ENCODE peak calls at places on chromosomes 4 and X, in ten cellular contexts. V, B, G, C, L, Q, Z, N, E and U are unnamed samples.

GRCh38 chrX:13906103-13906502 is 89.2 kb upstream of the GPM6B start:
- DNase-seq in V (no peak), B (no peak), G (no peak), C (no peak), L (no peak), Q (no peak), Z (no peak), N (no peak), E (no peak), U (no peak)

GRCh38 chr4:31148990-31149389 is 428.8 kb downstream of the PCDH7 start:
- DNase-seq in V (no peak), B (no peak), G (no peak), C (no peak), L (no peak), Q (no peak), Z (no peak), N (no peak), E (no peak), U (no peak)

GRCh38 chrX:32118832-32119231 is 1047.0 kb upstream of the FTHL17 start:
- DNase-seq in V (no peak), B (no peak), G (no peak), C (no peak), L (no peak), Q (no peak), Z (no peak), N (no peak), E (no peak), U (no peak)

GRCh38 chrX:16278927-16279326 is 111.6 kb downstream of the MAGEB17 start:
- DNase-seq in V (no peak), B (no peak), G (no peak), C (no peak), L (no peak), Q (no peak), Z (peak; percentile 7), N (no peak), E (no peak), U (no peak)

GRCh38 chrX:155333701-155334100 is 713 bp downstream of the CLIC2 start:
- DNase-seq in V (no peak), B (no peak), G (no peak), C (no peak), L (no peak), Q (no peak), Z (no peak), N (no peak), E (no peak), U (no peak)

GRCh38 chrX:130253916-130254315 is 14.8 kb downstream of the ZNF280C start:
- DNase-seq in V (no peak), B (no peak), G (no peak), C (no peak), L (no peak), Q (no peak), Z (peak; percentile 55), N (no peak), E (no peak), U (no peak)

GRCh38 chrX:115177941-115178340 is 11.3 kb upstream of the RBMXL3 start:
- DNase-seq in V (no peak), B (no peak), G (no peak), C (no peak), L (no peak), Q (no peak), Z (no peak), N (no peak), E (peak; percentile 6), U (no peak)

GRCh38 chr4:90977726-90978125 is 850.5 kb downstream of the CCSER1 start:
- DNase-seq in V (no peak), B (no peak), G (no peak), C (no peak), L (no peak), Q (no peak), Z (no peak), N (no peak), E (no peak), U (no peak)

GRCh38 chr4:113907559-113907958 is 71.9 kb downstream of the ARSJ start:
- DNase-seq in V (no peak), B (no peak), G (no peak), C (no peak), L (no peak), Q (no peak), Z (no peak), N (no peak), E (no peak), U (no peak)

GRCh38 chr4:100907465-100908454 is 389.9 kb upstream of the EMCN start:
- DNase-seq in V (no peak), B (no peak), G (no peak), C (no peak), L (no peak), Q (no peak), Z (no peak), N (no peak), E (peak; percentile 2), U (no peak)

GRCh38 chr4:44256414-44256813 is 192.2 kb downstream of the KCTD8 start:
- DNase-seq in V (no peak), B (no peak), G (no peak), C (no peak), L (no peak), Q (no peak), Z (no peak), N (peak; percentile 15), E (no peak), U (peak; percentile 12)

GRCh38 chr4:84378983-84379382 is 120.1 kb downstream of the NKX6-1 start:
- DNase-seq in V (no peak), B (no peak), G (no peak), C (no peak), L (no peak), Q (no peak), Z (no peak), N (no peak), E (no peak), U (peak; percentile 11)

GRCh38 chrX:9682456-9682855 is 83.2 kb downstream of the GPR143 start:
- DNase-seq in V (no peak), B (no peak), G (no peak), C (no peak), L (peak; percentile 23), Q (no peak), Z (no peak), N (no peak), E (no peak), U (peak; percentile 70)

GRCh38 chr4:42915484-42915883 is 23.0 kb downstream of the GRXCR1 start:
- DNase-seq in V (no peak), B (no peak), G (no peak), C (no peak), L (no peak), Q (no peak), Z (no peak), N (no peak), E (no peak), U (no peak)

GRCh38 chr4:42329421-42329820 is 67.9 kb upstream of the SHISA3 start:
- DNase-seq in V (no peak), B (no peak), G (no peak), C (no peak), L (no peak), Q (no peak), Z (no peak), N (no peak), E (no peak), U (no peak)

GRCh38 chrX:55030490-55031285 is at the start of gene ALAS2:
- DNase-seq in V (no peak), B (no peak), G (no peak), C (no peak), L (no peak), Q (no peak), Z (no peak), N (no peak), E (no peak), U (no peak)

GRCh38 chrX:64176876-64177275 is 28.6 kb downstream of the AMER1 start:
- DNase-seq in V (no peak), B (no peak), G (no peak), C (no peak), L (no peak), Q (no peak), Z (no peak), N (no peak), E (no peak), U (no peak)

GRCh38 chrX:152899111-152899873 is 1.4 kb downstream of the ZNF185 start:
- DNase-seq in V (no peak), B (no peak), G (no peak), C (no peak), L (no peak), Q (no peak), Z (no peak), N (no peak), E (no peak), U (no peak)
- H3K4me3 ChIP-seq in V (no peak overlapping the region), B (no peak overlapping the region), G (no peak overlapping the region), C (no peak overlapping the region), L (no peak overlapping the region), Q (no peak overlapping the region), Z (no peak overlapping the region), N (no peak overlapping the region), E (no peak overlapping the region), U (no peak overlapping the region)

GRCh38 chr4:171956678-171957077 is 143.5 kb downstream of the GALNTL6 start:
- DNase-seq in V (no peak), B (no peak), G (no peak), C (no peak), L (no peak), Q (no peak), Z (no peak), N (no peak), E (no peak), U (no peak)
- H3K36me3 ChIP-seq in V (no peaks in the 10 kb centered on the region), B (no peaks in the 10 kb centered on the region), G (no peaks in the 10 kb centered on the region), C (no peaks in the 10 kb centered on the region), L (no peaks in the 10 kb centered on the region), Q (no peaks in the 10 kb centered on the region), Z (no peaks in the 10 kb centered on the region), N (no peaks in the 10 kb centered on the region), E (no peaks in the 10 kb centered on the region), U (no peaks in the 10 kb centered on the region)

DNA sequence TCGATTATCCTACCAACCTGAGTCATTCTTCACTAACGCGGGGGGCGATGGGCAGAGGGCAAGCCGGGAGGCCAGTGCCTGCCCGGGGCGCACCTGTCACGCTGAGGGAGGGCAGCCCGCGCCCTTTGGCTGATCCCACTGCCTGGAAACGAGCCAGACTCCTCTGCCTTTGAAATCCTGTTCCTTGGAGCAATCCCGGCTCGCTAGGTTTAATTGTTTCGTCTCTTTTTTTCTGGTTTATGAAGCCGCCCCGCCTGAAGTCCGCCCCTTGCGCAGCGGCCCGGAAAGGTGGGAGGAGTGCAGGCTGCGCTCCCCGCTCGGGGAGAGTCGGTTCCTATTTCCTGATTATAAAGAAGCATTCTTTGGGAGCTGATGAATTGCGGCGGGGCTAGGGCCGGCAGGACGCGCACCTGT is 484.2 kb downstream of the BCOR start:
- DNase-seq in V (no peak), B (no peak), G (no peak), C (no peak), L (peak; percentile 68), Q (no peak), Z (peak; percentile 35), N (peak; percentile 21), E (no peak), U (peak; percentile 93)
- H3K27me3 ChIP-seq in V (no peaks in the 10 kb centered on the region), B (no peaks in the 10 kb centered on the region), G (no peaks in the 10 kb centered on the region), C (no peaks in the 10 kb centered on the region), L (no peaks in the 10 kb centered on the region), Q (no peaks in the 10 kb centered on the region), Z (no peaks in the 10 kb centered on the region), N (no peaks in the 10 kb centered on the region), E (peaks cover 5% of the 10 kb centered on the region), U (peaks cover 3% of the 10 kb centered on the region)

DNA sequence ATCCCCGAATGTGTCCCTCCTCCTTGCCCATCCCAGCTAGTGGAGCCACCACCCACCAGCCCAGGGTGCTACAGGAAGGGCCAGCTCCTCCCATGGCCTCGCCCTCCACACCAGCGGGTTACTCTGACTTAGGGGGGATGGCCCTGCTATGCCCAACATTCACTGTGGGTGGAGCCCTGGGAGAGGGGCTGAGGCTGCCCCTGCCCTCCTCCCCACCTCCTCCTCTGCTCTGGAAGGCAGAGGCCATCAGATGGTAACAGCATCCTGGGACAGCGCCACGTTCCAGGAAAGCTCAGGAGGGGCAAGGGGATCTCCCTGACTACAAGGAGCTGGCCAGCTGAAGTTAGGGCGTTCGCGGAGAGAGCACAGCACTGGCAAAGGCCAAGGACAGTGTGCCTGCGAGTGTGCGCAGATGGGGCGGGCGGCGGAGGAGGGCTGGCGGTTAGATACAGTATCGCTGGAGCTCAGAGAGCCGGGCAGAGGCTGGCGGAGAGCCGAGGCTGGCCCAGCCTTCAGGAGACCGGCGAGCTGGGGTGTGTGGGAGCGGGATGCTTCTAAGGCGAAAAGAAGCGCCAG is 1.5 kb downstream of the JAKMIP1 start:
- DNase-seq in V (no peak), B (no peak), G (no peak), C (no peak), L (peak; percentile 40), Q (no peak), Z (peak; percentile 45), N (peak; percentile 37), E (no peak), U (peak; percentile 89)
- H3K4me3 ChIP-seq in V (peak overlapping the region; percentile 38), B (no peak overlapping the region), G (peak overlapping the region; percentile 1), C (no peak overlapping the region), L (peak overlapping the region; percentile 12), Q (peak overlapping the region; percentile 12), Z (peak overlapping the region; percentile 73), N (no peak overlapping the region), E (no peak overlapping the region), U (peak overlapping the region; percentile 60)